ENCODE peak calls at places on chromosomes 4 and X, in four cellular contexts. N is sciatic nerve; R is activated CD4-positive, alpha-beta T cell treated with anti-CD3 and anti-CD28 coated beads, Interleukin-2, amount 10 ng/mL, durations not matched to agents 7 days and 5 days; P is activated T-cell treated with anti-CD3 and anti-CD28 coated beads, Interleukin-2, amount 50 U/mL, for 4 hours. A is an unnamed sample.

GRCh38 chr4:16377887-16378286 is 151.6 kb upstream of the TAPT1 start:
- DNase-seq in R (no peak), P (no peak), N (no peak), A (no peak)

GRCh38 chr4:153222790-153223417 is 18.7 kb downstream of the TRIM2 start:
- DNase-seq in P (no peak), R (peak; percentile 16), N (peak; percentile 74), A (peak; percentile 27)

GRCh38 chr4:47717173-47717572 is 120.7 kb downstream of the CORIN start:
- DNase-seq in R (no peak), P (no peak), N (no peak), A (no peak)

GRCh38 chr4:155529197-155529596 is 137.5 kb upstream of the GUCY1A1 start:
- DNase-seq in N (no peak), P (no peak), R (no peak), A (no peak)

GRCh38 chr4:153222162-153222789 is 18.0 kb downstream of the TRIM2 start:
- DNase-seq in N (peak; percentile 68), R (peak; percentile 11), P (peak; percentile 5), A (peak; percentile 20)

GRCh38 chr4:148574941-148575340 is 132.7 kb upstream of the NR3C2 start:
- DNase-seq in P (no peak), N (no peak), R (no peak), A (no peak)

GRCh38 chr4:183797445-183798248 is 107.5 kb upstream of the STOX2 start:
- DNase-seq in P (no peak), R (no peak), N (peak; percentile 62), A (no peak)

GRCh38 chr4:187603093-187603395 is 392.5 kb upstream of the ZFP42 start:
- DNase-seq in R (no peak), P (no peak), N (no peak), A (no peak)

GRCh38 chr4:1041147-1041935 is 29.9 kb downstream of the FGFRL1 start:
- DNase-seq in R (no peak), N (no peak), P (no peak), A (no peak)

GRCh38 chrX:140099221-140099620 is 133.9 kb upstream of the CXorf66 start:
- DNase-seq in R (no peak), N (no peak), P (no peak), A (no peak)

GRCh38 chr4:85475631-85476233 is 782 bp downstream of the ARHGAP24 start:
- DNase-seq in R (no peak), P (no peak), N (no peak), A (no peak)

GRCh38 chr4:132955146-132955545 is 193.9 kb upstream of the PCDH10 start:
- DNase-seq in P (no peak), R (no peak), N (no peak), A (no peak)

A was measured in activated CD8-positive, alpha-beta memory T cell treated with anti-CD3 and anti-CD28 coated beads, Interleukin-2, amount 50 U/mL, for 4 hours.